ENCODE peak calls at places on chromosomes 12 and 14, in ten cellular contexts. N, T, K, U, J, B, S, X, A and F are unnamed samples.

GRCh38 chr14:70785556-70785955 is 23.8 kb downstream of the MAP3K9 start:
- DNase-seq in N (no peak), T (no peak), K (no peak), U (no peak), J (no peak), B (no peak), S (no peak), X (no peak), A (no peak), F (no peak)

GRCh38 chr14:101025131-101025530 is 121.6 kb upstream of the RTL1 start:
- DNase-seq in N (no peak), T (peak; percentile 55), K (peak; percentile 42), U (no peak), J (no peak), B (no peak), S (no peak), X (no peak), A (no peak), F (no peak)

GRCh38 chr12:121799842-121800693 is 3.7 kb upstream of the SETD1B start:
- DNase-seq in N (peak; percentile 65), T (peak; percentile 96), K (peak; percentile 97), U (peak; percentile 84), J (peak; percentile 91), B (peak; percentile 93), S (peak; percentile 78), X (peak; percentile 68), A (peak; percentile 92), F (peak; percentile 92)

GRCh38 chr14:65772901-65773574 is 360.5 kb downstream of the FUT8 start:
- DNase-seq in N (peak; percentile 18), T (no peak), K (no peak), U (no peak), J (no peak), B (no peak), S (no peak), X (no peak), A (no peak), F (no peak)

GRCh38 chr12:47982770-47983169 is 19.4 kb downstream of the TMEM106C start:
- DNase-seq in N (no peak), T (peak; percentile 46), K (peak; percentile 29), U (no peak), J (no peak), B (no peak), S (no peak), X (no peak), A (no peak), F (no peak)

GRCh38 chr12:49260165-49260564 is 4.7 kb upstream of the TUBA1C start:
- DNase-seq in N (peak; percentile 74), T (no peak), K (no peak), U (no peak), J (no peak), B (no peak), S (no peak), X (no peak), A (no peak), F (peak; percentile 80)

GRCh38 chr12:20601668-20602280 is 93.4 kb upstream of the SLCO1C1 start:
- DNase-seq in N (peak; percentile 75), T (no peak), K (no peak), U (peak; percentile 55), J (no peak), B (peak; percentile 10), S (peak; percentile 43), X (no peak), A (no peak), F (peak; percentile 56)

GRCh38 chr12:102917026-102917787 is at the start of gene PAH:
- DNase-seq in N (no peak), T (no peak), K (no peak), U (no peak), J (no peak), B (no peak), S (no peak), X (no peak), A (peak; percentile 29), F (no peak)

GRCh38 chr14:36306836-36307235 is 13.6 kb downstream of the MBIP start:
- DNase-seq in N (no peak), T (no peak), K (no peak), U (no peak), J (no peak), B (no peak), S (no peak), X (no peak), A (no peak), F (no peak)

GRCh38 chr12:12379831-12380730 is 23.2 kb downstream of the BORCS5 start:
- DNase-seq in N (no peak), T (no peak), K (no peak), U (no peak), J (no peak), B (no peak), S (no peak), X (peak; percentile 39), A (no peak), F (no peak)

GRCh38 chr12:51847830-51848727 is at the start of gene FIGNL2:
- DNase-seq in N (peak; percentile 35), T (no peak), K (no peak), U (no peak), J (no peak), B (peak; percentile 54), S (no peak), X (no peak), A (no peak), F (no peak)

GRCh38 chr12:45268672-45269406 is 52.9 kb downstream of the ANO6 start:
- DNase-seq in N (peak; percentile 99), T (peak; percentile 95), K (peak; percentile 86), U (peak; percentile 67), J (peak; percentile 57), B (peak; percentile 39), S (peak; percentile 18), X (no peak), A (no peak), F (peak; percentile 83)

GRCh38 chr14:58965601-58966000 is 222.9 kb upstream of the DAAM1 start:
- DNase-seq in N (no peak), T (no peak), K (no peak), U (no peak), J (no peak), B (no peak), S (no peak), X (no peak), A (no peak), F (no peak)